ENCODE peak calls at places on chromosomes 13 and 19, in eight cellular contexts. V is tibial artery, P is ovary, X is heart right ventricle, K is Panc1, E is H1, Q is colonic mucosa, O is stomach. A is an unnamed sample.

GRCh38 chr13:77339408-77339807 is 12.5 kb upstream of the MYCBP2 start:
- DNase-seq in V (no peak), P (no peak), X (no peak), K (no peak), E (no peak), Q (no peak), O (no peak), A (no peak)

GRCh38 chr13:48144413-48145035 is 49.6 kb upstream of the MED4 start:
- DNase-seq in V (no peak), P (no peak), X (no peak), K (no peak), E (no peak), Q (no peak), O (no peak), A (no peak)

GRCh38 chr13:79423801-79424642 is 18.0 kb upstream of the RBM26 start:
- DNase-seq in V (no peak), P (no peak), X (no peak), K (no peak), E (no peak), Q (no peak), O (no peak), A (no peak)

GRCh38 chr19:19474950-19475781 is 40.2 kb downstream of the TSSK6 start:
- DNase-seq in V (no peak), P (peak; percentile 50), X (no peak), K (no peak), E (no peak), Q (no peak), O (no peak), A (no peak)

GRCh38 chr19:40610396-40611064 is 9.4 kb downstream of the LTBP4 start:
- DNase-seq in V (peak; percentile 88), P (no peak), X (peak; percentile 75), K (no peak), E (no peak), Q (peak; percentile 77), O (peak; percentile 77), A (peak; percentile 63)

GRCh38 chr19:34962281-34962944 is 1.6 kb downstream of the ZNF792 start:
- DNase-seq in V (no peak), P (no peak), X (no peak), K (no peak), E (no peak), Q (peak; percentile 54), O (no peak), A (no peak)

GRCh38 chr13:73860501-73860900 is 273.7 kb downstream of the KLF12 start:
- DNase-seq in V (no peak), P (no peak), X (no peak), K (no peak), E (no peak), Q (no peak), O (no peak), A (no peak)

GRCh38 chr13:73326215-73326558 is 267.4 kb downstream of the KLF5 start:
- DNase-seq in V (no peak), P (no peak), X (no peak), K (no peak), E (no peak), Q (no peak), O (no peak), A (no peak)

GRCh38 chr13:48954086-48954485 is 21.6 kb upstream of the FNDC3A start:
- DNase-seq in V (no peak), P (no peak), X (no peak), K (no peak), E (no peak), Q (no peak), O (no peak), A (no peak)

GRCh38 chr19:6610934-6611370 is 20.0 kb upstream of the CD70 start:
- DNase-seq in V (no peak), P (no peak), X (no peak), K (no peak), E (no peak), Q (no peak), O (no peak), A (no peak)

GRCh38 chr13:85896516-85897450 is 97.6 kb upstream of the SLITRK6 start:
- DNase-seq in V (no peak), P (no peak), X (no peak), K (no peak), E (no peak), Q (no peak), O (no peak), A (no peak)

GRCh38 chr13:46267166-46267565 is 55.4 kb downstream of the LRRC63 start:
- DNase-seq in V (no peak), P (no peak), X (no peak), K (no peak), E (no peak), Q (no peak), O (no peak), A (no peak)

GRCh38 chr19:40923934-40924391 is 41.9 kb upstream of the CYP2A7 start:
- DNase-seq in V (no peak), P (no peak), X (no peak), K (no peak), E (no peak), Q (peak; percentile 31), O (peak; percentile 32), A (no peak)

GRCh38 chr13:95650691-95651090 is 6.2 kb upstream of the DZIP1 start:
- DNase-seq in V (no peak), P (no peak), X (no peak), K (no peak), E (no peak), Q (no peak), O (no peak), A (no peak)

DNA sequence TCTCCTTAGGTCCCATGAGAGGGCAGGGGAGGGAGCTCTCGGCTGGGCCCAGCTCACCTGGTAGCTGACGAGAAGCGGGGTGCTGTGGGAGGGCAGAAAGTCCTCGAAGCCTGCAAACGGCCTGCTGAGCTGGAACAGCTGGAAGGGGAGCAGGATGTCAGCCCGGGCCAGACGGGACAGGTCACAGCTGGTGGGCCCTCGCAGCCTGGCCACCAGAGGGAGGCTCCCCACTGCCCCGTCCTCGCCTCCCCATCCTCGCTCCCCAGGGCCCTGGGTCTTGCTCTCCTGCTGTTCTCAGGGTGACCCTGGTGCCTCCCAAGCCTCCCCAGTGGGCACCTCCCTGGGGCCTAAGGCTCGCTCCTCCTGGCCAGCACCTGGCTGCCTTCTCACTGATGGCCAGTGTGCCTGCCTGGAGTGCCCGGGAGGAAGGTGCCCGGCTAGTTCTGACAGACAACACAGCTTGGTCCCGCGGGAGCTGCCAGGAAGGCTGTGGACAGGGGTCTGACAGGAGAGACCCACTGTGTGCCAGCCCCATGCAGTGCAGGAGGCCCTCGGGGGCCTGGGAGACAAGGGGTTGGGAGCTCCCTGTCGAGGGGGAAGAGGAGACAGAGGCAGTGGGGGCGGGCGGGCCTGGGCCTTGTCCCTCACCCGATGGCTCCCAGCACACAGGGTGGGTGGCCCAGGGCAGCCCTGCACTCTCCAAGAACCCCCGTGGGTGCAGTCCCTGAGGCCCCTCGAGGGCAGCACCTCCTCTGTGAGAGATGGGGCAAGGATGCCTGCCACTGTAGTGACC is 20.3 kb downstream of the GPX4 start:
- DNase-seq in V (no peak), P (no peak), X (no peak), K (no peak), E (no peak), Q (no peak), O (no peak), A (no peak)
- H3K27ac ChIP-seq in V (no peak overlapping the region), P (no peak overlapping the region), X (no peak overlapping the region), K (no peak overlapping the region), E (peak overlapping the region; percentile 34), Q (no peak overlapping the region), O (no peak overlapping the region), A (no peak overlapping the region)

DNA sequence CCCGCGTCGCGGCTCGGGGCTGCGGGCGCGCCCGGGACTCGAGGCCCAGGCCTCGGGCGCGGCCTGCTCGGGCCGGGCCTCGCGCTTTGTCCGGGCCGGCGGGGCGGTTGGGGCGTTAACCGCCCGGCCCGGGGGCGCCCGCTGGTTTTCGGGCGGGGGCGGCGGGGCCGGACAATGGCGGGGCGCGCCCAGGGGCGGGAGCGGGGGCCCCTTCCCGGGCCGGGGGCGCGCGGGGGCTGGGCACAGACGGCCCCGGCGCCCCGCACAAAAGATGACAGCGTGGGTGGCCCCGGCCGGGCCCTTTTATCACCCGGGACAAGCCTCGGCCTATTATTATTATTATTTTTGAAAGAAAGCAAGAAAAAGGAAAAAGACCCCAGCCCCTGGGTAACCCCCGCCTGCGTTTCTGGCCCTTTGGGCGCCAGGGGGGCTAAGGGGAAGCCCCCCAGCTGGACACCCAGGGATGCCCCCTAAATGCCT is 419 bp downstream of the KDM4B start:
- DNase-seq in V (no peak), P (no peak), X (no peak), K (no peak), E (no peak), Q (no peak), O (no peak), A (no peak)
- H3K27ac ChIP-seq in V (peak overlapping the region; percentile 72), P (no peak overlapping the region), X (peak overlapping the region; percentile 44), K (peak overlapping the region; percentile 29), E (no peak overlapping the region), Q (no peak overlapping the region), O (peak overlapping the region; percentile 83), A (peak overlapping the region; percentile 60)

DNA sequence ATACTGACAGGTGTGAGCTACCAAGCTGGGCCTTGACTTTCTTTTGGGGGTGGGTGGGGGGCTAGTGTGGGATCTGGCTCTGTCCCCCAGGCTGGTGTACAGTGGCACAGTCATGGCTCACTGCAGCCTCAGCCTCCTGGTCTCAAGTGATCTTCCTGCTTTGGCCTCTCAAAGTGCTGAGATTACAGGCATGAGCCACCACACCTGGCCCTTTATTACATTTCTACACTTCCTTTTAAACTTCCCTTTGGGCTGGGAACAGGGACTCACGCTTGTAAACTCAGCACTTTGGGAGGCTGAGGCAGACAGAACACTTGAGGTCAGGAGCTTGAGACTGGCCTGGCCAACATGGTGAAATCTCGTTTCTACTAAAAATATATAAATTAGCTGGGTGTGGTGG is 12.0 kb downstream of the FTL start:
- DNase-seq in V (no peak), P (no peak), X (no peak), K (no peak), E (no peak), Q (no peak), O (no peak), A (no peak)
- H3K27ac ChIP-seq in V (peak overlapping the region; percentile 78), P (no peak overlapping the region), X (no peak overlapping the region), K (no peak overlapping the region), E (no peak overlapping the region), Q (peak overlapping the region; percentile 59), O (peak overlapping the region; percentile 87), A (peak overlapping the region; percentile 30)

GRCh38 chr13:98961204-98962105 is 16.4 kb downstream of the DOCK9 start:
- DNase-seq in V (no peak), P (no peak), X (no peak), K (no peak), E (no peak), Q (no peak), O (no peak), A (no peak)

GRCh38 chr13:98966019-98966418 is 11.8 kb downstream of the DOCK9 start:
- DNase-seq in V (no peak), P (no peak), X (no peak), K (no peak), E (no peak), Q (no peak), O (no peak), A (no peak)

GRCh38 chr13:98962901-98963594 is 14.8 kb downstream of the DOCK9 start:
- DNase-seq in V (no peak), P (no peak), X (no peak), K (no peak), E (no peak), Q (no peak), O (no peak), A (no peak)

GRCh38 chr13:98965325-98965724 is 12.5 kb downstream of the DOCK9 start:
- DNase-seq in V (no peak), P (no peak), X (no peak), K (no peak), E (no peak), Q (no peak), O (no peak), A (no peak)

DNA sequence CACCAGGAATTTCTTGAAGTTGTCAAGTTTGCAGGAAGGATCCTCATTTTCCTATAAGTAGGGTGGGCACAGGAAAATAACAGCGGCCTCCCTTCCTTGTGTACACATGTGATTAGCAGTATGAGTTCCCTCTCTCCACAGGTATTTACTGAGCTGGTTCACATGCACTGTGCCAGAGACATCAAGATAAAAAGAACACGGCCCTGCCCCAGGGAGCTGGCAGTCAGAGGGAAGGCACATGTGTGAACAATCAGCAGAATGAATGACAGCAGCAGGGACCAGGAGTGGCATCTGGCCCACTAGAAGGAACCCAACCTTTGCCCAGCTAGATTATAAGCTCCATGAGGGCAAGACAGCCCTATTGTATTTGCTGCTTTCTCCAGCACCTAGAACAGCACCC is 13.9 kb downstream of the DOCK9 start:
- DNase-seq in V (no peak), P (no peak), X (no peak), K (no peak), E (no peak), Q (no peak), O (peak; percentile 39), A (no peak)
- H3K27ac ChIP-seq in V (no peak overlapping the region), P (no peak overlapping the region), X (no peak overlapping the region), K (no peak overlapping the region), E (no peak overlapping the region), Q (no peak overlapping the region), O (no peak overlapping the region), A (no peak overlapping the region)